ENCODE peak calls at places on chromosomes 6 and 20, in five cellular contexts. C is HTR-8/SVneo, K is Kasumi-1, T is NCI-H2029, O is NCI-H187. Y is an unnamed sample.

GRCh38 chr20:48760403-48760889 is 67.4 kb downstream of the PREX1 start:
- DNase-seq in C (peak; percentile 83), K (peak; percentile 60), O (no peak), T (no peak), Y (no peak)

GRCh38 chr20:51831891-51832675 is 29.8 kb upstream of the SALL4 start:
- DNase-seq in K (no peak), C (no peak), T (no peak), O (no peak), Y (no peak)

GRCh38 chr6:54935739-54936138 is 89.2 kb downstream of the FAM83B start:
- DNase-seq in C (peak; percentile 9), T (no peak), K (no peak), O (no peak), Y (no peak)

GRCh38 chr20:4787069-4787468 is 65.4 kb downstream of the PRND start:
- DNase-seq in K (no peak), C (no peak), O (no peak), T (no peak), Y (no peak)

GRCh38 chr20:41141153-41141815 is 3.9 kb downstream of the PLCG1 start:
- DNase-seq in C (no peak), K (peak; percentile 24), T (no peak), O (no peak), Y (no peak)

GRCh38 chr6:15508363-15509330 is 154.2 kb downstream of the DTNBP1 start:
- DNase-seq in K (no peak), C (no peak), O (no peak), T (no peak), Y (no peak)

GRCh38 chr6:99348220-99348822 is 1.2 kb downstream of the FAXC start:
- DNase-seq in T (no peak), C (no peak), O (no peak), K (no peak), Y (no peak)

GRCh38 chr20:34713194-34713943 is 9.2 kb downstream of the TP53INP2 start:
- DNase-seq in T (peak; percentile 18), K (peak; percentile 81), C (peak; percentile 90), O (no peak), Y (no peak)

GRCh38 chr6:63306446-63306845 is 13.3 kb downstream of the LGSN start:
- DNase-seq in T (no peak), O (no peak), K (no peak), C (no peak), Y (no peak)

GRCh38 chr6:137013031-137013430 is 31.7 kb downstream of the IL20RA start:
- DNase-seq in T (no peak), O (no peak), C (peak; percentile 14), K (no peak), Y (no peak)

GRCh38 chr6:7195330-7196018 is 87.7 kb downstream of the RREB1 start:
- DNase-seq in T (no peak), K (no peak), O (no peak), C (no peak), Y (no peak)

GRCh38 chr6:56101141-56101553 is 146.2 kb downstream of the COL21A1 start:
- DNase-seq in K (peak; percentile 95), T (no peak), C (peak; percentile 51), O (no peak), Y (no peak)

GRCh38 chr6:47098570-47098993 is 56.5 kb upstream of the ADGRF1 start:
- DNase-seq in O (no peak), C (no peak), T (no peak), K (no peak), Y (no peak)

GRCh38 chr6:3523288-3523670 is 66.4 kb upstream of the SLC22A23 start:
- DNase-seq in T (no peak), O (no peak), K (no peak), C (no peak), Y (no peak)

GRCh38 chr6:46704562-46704961 is 16.9 kb downstream of the TDRD6 start:
- DNase-seq in K (peak; percentile 60), C (peak; percentile 7), O (no peak), T (no peak), Y (no peak)

GRCh38 chr20:25470045-25470444 is 62.6 kb downstream of the GINS1 start:
- DNase-seq in O (no peak), T (no peak), C (peak; percentile 25), K (peak; percentile 23), Y (no peak)

GRCh38 chr20:49951160-49951559 is 15.0 kb downstream of the RNF114 start:
- DNase-seq in C (peak; percentile 63), T (no peak), K (no peak), O (no peak), Y (no peak)

GRCh38 chr6:7087066-7087465 is 20.7 kb upstream of the RREB1 start:
- DNase-seq in O (no peak), C (no peak), T (no peak), K (no peak), Y (no peak)